ENCODE peak calls at places on chromosomes 16 and 17, in eight cellular contexts. One of them, this sample, is unnamed.

GRCh38 chr17:27958708-27959381 is 65.7 kb upstream of the LYRM9 start:
- DNase-seq in HFF-Myc: no peak
- DNase-seq in foreskin fibroblast: no peak
- DNase-seq in tibial nerve: no peak
- DNase-seq in psoas muscle: no peak
- DNase-seq in HL-60: no peak
- DNase-seq in IMR-90: no peak
- DNase-seq in heart right ventricle: no peak
- DNase-seq in this sample: no peak

GRCh38 chr16:68848786-68849185 is 5.5 kb downstream of the TANGO6 start:
- DNase-seq in HFF-Myc: no peak
- DNase-seq in foreskin fibroblast: no peak
- DNase-seq in tibial nerve: no peak
- DNase-seq in psoas muscle: no peak
- DNase-seq in HL-60: peak
- DNase-seq in IMR-90: no peak
- DNase-seq in heart right ventricle: no peak
- DNase-seq in this sample: no peak

GRCh38 chr16:4055748-4056147 is 60.5 kb downstream of the ADCY9 start:
- DNase-seq in HFF-Myc: no peak
- DNase-seq in foreskin fibroblast: no peak
- DNase-seq in tibial nerve: no peak
- DNase-seq in psoas muscle: no peak
- DNase-seq in HL-60: no peak
- DNase-seq in IMR-90: no peak
- DNase-seq in heart right ventricle: no peak
- DNase-seq in this sample: no peak

GRCh38 chr16:86362155-86362849 is 148.0 kb upstream of the FOXF1 start:
- DNase-seq in HFF-Myc: no peak
- DNase-seq in foreskin fibroblast: peak
- DNase-seq in tibial nerve: no peak
- DNase-seq in psoas muscle: no peak
- DNase-seq in HL-60: no peak
- DNase-seq in IMR-90: no peak
- DNase-seq in heart right ventricle: no peak
- DNase-seq in this sample: no peak

GRCh38 chr16:70800306-70800705 is 652 bp downstream of the VAC14 start:
- DNase-seq in HFF-Myc: no peak
- DNase-seq in foreskin fibroblast: no peak
- DNase-seq in tibial nerve: no peak
- DNase-seq in psoas muscle: no peak
- DNase-seq in HL-60: no peak
- DNase-seq in IMR-90: no peak
- DNase-seq in heart right ventricle: no peak
- DNase-seq in this sample: no peak

GRCh38 chr16:11342021-11342855 is 3.0 kb upstream of the RMI2 start:
- DNase-seq in HFF-Myc: no peak
- DNase-seq in foreskin fibroblast: no peak
- DNase-seq in tibial nerve: no peak
- DNase-seq in psoas muscle: no peak
- DNase-seq in HL-60: no peak
- DNase-seq in IMR-90: no peak
- DNase-seq in heart right ventricle: no peak
- DNase-seq in this sample: no peak

GRCh38 chr17:31318298-31319190 is 2.9 kb downstream of the EVI2A start:
- DNase-seq in HFF-Myc: no peak
- DNase-seq in foreskin fibroblast: peak
- DNase-seq in tibial nerve: peak
- DNase-seq in psoas muscle: peak
- DNase-seq in HL-60: peak
- DNase-seq in IMR-90: peak
- DNase-seq in heart right ventricle: peak
- DNase-seq in this sample: no peak

GRCh38 chr17:66783656-66784381 is 51.1 kb upstream of the CACNG5 start:
- DNase-seq in HFF-Myc: no peak
- DNase-seq in foreskin fibroblast: no peak
- DNase-seq in tibial nerve: no peak
- DNase-seq in psoas muscle: no peak
- DNase-seq in HL-60: no peak
- DNase-seq in IMR-90: no peak
- DNase-seq in heart right ventricle: no peak
- DNase-seq in this sample: no peak

GRCh38 chr17:78313735-78314648 is 45.9 kb downstream of the SOCS3 start:
- DNase-seq in HFF-Myc: no peak
- DNase-seq in foreskin fibroblast: peak
- DNase-seq in tibial nerve: peak
- DNase-seq in psoas muscle: peak
- DNase-seq in HL-60: peak
- DNase-seq in IMR-90: peak
- DNase-seq in heart right ventricle: peak
- DNase-seq in this sample: peak

GRCh38 chr17:12089809-12090384 is 69.2 kb downstream of the MAP2K4 start:
- DNase-seq in HFF-Myc: peak
- DNase-seq in foreskin fibroblast: peak
- DNase-seq in tibial nerve: no peak
- DNase-seq in psoas muscle: no peak
- DNase-seq in HL-60: no peak
- DNase-seq in IMR-90: peak
- DNase-seq in heart right ventricle: no peak
- DNase-seq in this sample: no peak

GRCh38 chr16:84860383-84860782 is 40.6 kb downstream of the CRISPLD2 start:
- DNase-seq in HFF-Myc: no peak
- DNase-seq in foreskin fibroblast: no peak
- DNase-seq in tibial nerve: no peak
- DNase-seq in psoas muscle: peak
- DNase-seq in HL-60: no peak
- DNase-seq in IMR-90: no peak
- DNase-seq in heart right ventricle: no peak
- DNase-seq in this sample: no peak

GRCh38 chr17:4833941-4834501 is 881 bp downstream of the MINK1 start:
- DNase-seq in HFF-Myc: peak
- DNase-seq in foreskin fibroblast: peak
- DNase-seq in tibial nerve: no peak
- DNase-seq in psoas muscle: no peak
- DNase-seq in HL-60: peak
- DNase-seq in IMR-90: peak
- DNase-seq in heart right ventricle: peak
- DNase-seq in this sample: no peak

GRCh38 chr17:17558431-17558830 is 33.1 kb downstream of the PEMT start:
- DNase-seq in HFF-Myc: no peak
- DNase-seq in foreskin fibroblast: no peak
- DNase-seq in tibial nerve: no peak
- DNase-seq in psoas muscle: no peak
- DNase-seq in HL-60: no peak
- DNase-seq in IMR-90: no peak
- DNase-seq in heart right ventricle: no peak
- DNase-seq in this sample: no peak

GRCh38 chr17:66630379-66630778 is 204.5 kb upstream of the CACNG5 start:
- DNase-seq in HFF-Myc: no peak
- DNase-seq in foreskin fibroblast: no peak
- DNase-seq in tibial nerve: no peak
- DNase-seq in psoas muscle: no peak
- DNase-seq in HL-60: no peak
- DNase-seq in IMR-90: no peak
- DNase-seq in heart right ventricle: no peak
- DNase-seq in this sample: no peak

GRCh38 chr17:66850692-66851091 is 15.8 kb downstream of the CACNG5 start:
- DNase-seq in HFF-Myc: no peak
- DNase-seq in foreskin fibroblast: no peak
- DNase-seq in tibial nerve: no peak
- DNase-seq in psoas muscle: no peak
- DNase-seq in HL-60: no peak
- DNase-seq in IMR-90: no peak
- DNase-seq in heart right ventricle: no peak
- DNase-seq in this sample: no peak

GRCh38 chr16:67490330-67491096 is 7.2 kb upstream of the AGRP start:
- DNase-seq in HFF-Myc: no peak
- DNase-seq in foreskin fibroblast: peak
- DNase-seq in tibial nerve: no peak
- DNase-seq in psoas muscle: no peak
- DNase-seq in HL-60: peak
- DNase-seq in IMR-90: peak
- DNase-seq in heart right ventricle: no peak
- DNase-seq in this sample: no peak

GRCh38 chr16:30558789-30559377 is 709 bp upstream of the ZNF764 start:
- DNase-seq in HFF-Myc: no peak
- DNase-seq in foreskin fibroblast: no peak
- DNase-seq in tibial nerve: no peak
- DNase-seq in psoas muscle: peak
- DNase-seq in HL-60: no peak
- DNase-seq in IMR-90: no peak
- DNase-seq in heart right ventricle: no peak
- DNase-seq in this sample: no peak

GRCh38 chr16:30559690-30560089 is 1.5 kb upstream of the ZNF764 start:
- DNase-seq in HFF-Myc: no peak
- DNase-seq in foreskin fibroblast: no peak
- DNase-seq in tibial nerve: no peak
- DNase-seq in psoas muscle: no peak
- DNase-seq in HL-60: no peak
- DNase-seq in IMR-90: no peak
- DNase-seq in heart right ventricle: no peak
- DNase-seq in this sample: no peak

GRCh38 chr16:30557950-30558788 is at the start of gene ZNF764:
- DNase-seq in HFF-Myc: peak
- DNase-seq in foreskin fibroblast: peak
- DNase-seq in tibial nerve: peak
- DNase-seq in psoas muscle: peak
- DNase-seq in HL-60: peak
- DNase-seq in IMR-90: peak
- DNase-seq in heart right ventricle: peak
- DNase-seq in this sample: peak

GRCh38 chr16:30555848-30556473 is 2.2 kb downstream of the ZNF764 start:
- DNase-seq in HFF-Myc: no peak
- DNase-seq in foreskin fibroblast: no peak
- DNase-seq in tibial nerve: no peak
- DNase-seq in psoas muscle: peak
- DNase-seq in HL-60: no peak
- DNase-seq in IMR-90: no peak
- DNase-seq in heart right ventricle: no peak
- DNase-seq in this sample: peak

GRCh38 chr16:30557397-30557949 is 701 bp downstream of the ZNF764 start:
- DNase-seq in HFF-Myc: no peak
- DNase-seq in foreskin fibroblast: peak
- DNase-seq in tibial nerve: no peak
- DNase-seq in psoas muscle: peak
- DNase-seq in HL-60: peak
- DNase-seq in IMR-90: no peak
- DNase-seq in heart right ventricle: no peak
- DNase-seq in this sample: no peak
- H3K4me3 ChIP-seq in HFF-Myc: peak
- H3K4me3 ChIP-seq in foreskin fibroblast: peak
- H3K4me3 ChIP-seq in tibial nerve: peak
- H3K4me3 ChIP-seq in psoas muscle: peak
- H3K4me3 ChIP-seq in HL-60: peak
- H3K4me3 ChIP-seq in IMR-90: peak
- H3K4me3 ChIP-seq in heart right ventricle: peak
- H3K4me3 ChIP-seq in this sample: peak

GRCh38 chr16:30722443-30722842 is 23.5 kb downstream of the SRCAP start:
- DNase-seq in HFF-Myc: no peak
- DNase-seq in foreskin fibroblast: no peak
- DNase-seq in tibial nerve: no peak
- DNase-seq in psoas muscle: no peak
- DNase-seq in HL-60: no peak
- DNase-seq in IMR-90: no peak
- DNase-seq in heart right ventricle: no peak
- DNase-seq in this sample: no peak
- TF ChIP-seq CTCF in HFF-Myc: no peak
- TF ChIP-seq CTCF in foreskin fibroblast: no peak
- TF ChIP-seq CTCF in tibial nerve: no peak
- TF ChIP-seq CTCF in psoas muscle: no peak
- TF ChIP-seq CTCF in HL-60: no peak
- TF ChIP-seq CTCF in IMR-90: no peak
- TF ChIP-seq CTCF in heart right ventricle: no peak
- TF ChIP-seq CTCF in this sample: no peak

GRCh38 chr17:19833914-19834313 is 33.8 kb downstream of the ULK2 start:
- DNase-seq in HFF-Myc: no peak
- DNase-seq in foreskin fibroblast: no peak
- DNase-seq in tibial nerve: no peak
- DNase-seq in psoas muscle: no peak
- DNase-seq in HL-60: no peak
- DNase-seq in IMR-90: peak
- DNase-seq in heart right ventricle: no peak
- DNase-seq in this sample: no peak
- H3K4me3 ChIP-seq in HFF-Myc: no peak
- H3K4me3 ChIP-seq in foreskin fibroblast: no peak
- H3K4me3 ChIP-seq in tibial nerve: no peak
- H3K4me3 ChIP-seq in psoas muscle: no peak
- H3K4me3 ChIP-seq in HL-60: no peak
- H3K4me3 ChIP-seq in IMR-90: no peak
- H3K4me3 ChIP-seq in heart right ventricle: no peak
- H3K4me3 ChIP-seq in this sample: no peak

GRCh38 chr17:1712271-1712670 is 2.1 kb upstream of the TLCD2 start:
- DNase-seq in HFF-Myc: no peak
- DNase-seq in foreskin fibroblast: no peak
- DNase-seq in tibial nerve: no peak
- DNase-seq in psoas muscle: peak
- DNase-seq in HL-60: no peak
- DNase-seq in IMR-90: no peak
- DNase-seq in heart right ventricle: no peak
- DNase-seq in this sample: no peak

GRCh38 chr17:1713160-1713877 is 3.1 kb upstream of the TLCD2 start:
- DNase-seq in HFF-Myc: no peak
- DNase-seq in foreskin fibroblast: no peak
- DNase-seq in tibial nerve: no peak
- DNase-seq in psoas muscle: peak
- DNase-seq in HL-60: no peak
- DNase-seq in IMR-90: no peak
- DNase-seq in heart right ventricle: no peak
- DNase-seq in this sample: no peak

GRCh38 chr17:1714488-1714979 is 4.4 kb upstream of the TLCD2 start:
- DNase-seq in HFF-Myc: peak
- DNase-seq in foreskin fibroblast: peak
- DNase-seq in tibial nerve: peak
- DNase-seq in psoas muscle: peak
- DNase-seq in HL-60: no peak
- DNase-seq in IMR-90: peak
- DNase-seq in heart right ventricle: peak
- DNase-seq in this sample: peak

GRCh38 chr17:1714980-1715802 is 5.0 kb upstream of the TLCD2 start:
- DNase-seq in HFF-Myc: no peak
- DNase-seq in foreskin fibroblast: peak
- DNase-seq in tibial nerve: peak
- DNase-seq in psoas muscle: peak
- DNase-seq in HL-60: no peak
- DNase-seq in IMR-90: peak
- DNase-seq in heart right ventricle: peak
- DNase-seq in this sample: no peak

DNA sequence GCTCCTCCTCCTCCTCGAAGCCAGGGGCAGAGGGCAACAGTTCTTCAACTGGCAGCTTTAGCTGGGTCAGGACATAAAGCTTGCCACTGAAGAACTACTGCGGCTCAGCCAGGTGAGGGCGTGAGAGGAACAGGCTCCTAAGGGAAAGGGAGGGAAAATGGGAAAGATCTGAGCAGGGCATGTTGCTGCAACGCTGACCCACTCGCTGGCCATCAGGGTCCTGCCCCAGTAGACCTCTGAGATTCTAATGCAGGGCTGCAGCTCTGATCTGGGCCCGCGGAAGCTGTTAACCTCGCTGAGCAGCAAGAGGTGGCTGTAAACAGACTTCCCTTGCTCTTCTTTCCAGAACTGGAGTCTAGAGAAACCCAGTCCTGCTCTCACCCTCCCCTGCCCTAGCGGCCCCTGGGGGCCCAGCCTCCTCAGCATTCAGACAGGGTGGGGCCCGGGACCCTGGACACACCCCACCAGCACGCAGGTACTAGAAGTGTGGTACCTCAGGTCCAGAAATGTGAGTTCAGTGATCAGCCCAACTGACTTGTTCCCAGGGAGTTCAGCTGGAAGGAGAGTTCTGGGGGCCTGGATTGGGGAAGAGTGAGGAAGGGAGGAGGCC is 3.8 kb upstream of the TLCD2 start:
- DNase-seq in HFF-Myc: no peak
- DNase-seq in foreskin fibroblast: peak
- DNase-seq in tibial nerve: no peak
- DNase-seq in psoas muscle: peak
- DNase-seq in HL-60: peak
- DNase-seq in IMR-90: peak
- DNase-seq in heart right ventricle: no peak
- DNase-seq in this sample: peak
- TF ChIP-seq CTCF in HFF-Myc: peak
- TF ChIP-seq CTCF in foreskin fibroblast: peak
- TF ChIP-seq CTCF in tibial nerve: no peak
- TF ChIP-seq CTCF in psoas muscle: peak
- TF ChIP-seq CTCF in HL-60: no peak
- TF ChIP-seq CTCF in IMR-90: peak
- TF ChIP-seq CTCF in heart right ventricle: no peak
- TF ChIP-seq CTCF in this sample: peak

This sample was measured in LNCaP clone FGC.